ENCODE peak calls at places on chromosome 13, in four cellular contexts. W, G, R and K are unnamed samples.

GRCh38 chr13:113528798-113529180 is 38.3 kb upstream of the DCUN1D2 start:
- DNase-seq in W (no peak), G (no peak), R (no peak), K (no peak)

GRCh38 chr13:33659894-33660293 is 158.1 kb upstream of the RFC3 start:
- DNase-seq in G (no peak), R (no peak), W (no peak), K (no peak)

GRCh38 chr13:45352031-45352430 is 11.0 kb upstream of the TPT1 start:
- DNase-seq in R (no peak), G (peak), W (no peak), K (no peak)

GRCh38 chr13:47843005-47843404 is 158.1 kb downstream of the SUCLA2 start:
- DNase-seq in G (no peak), W (no peak), R (no peak), K (no peak)

GRCh38 chr13:30720470-30720869 is 14.9 kb upstream of the ALOX5AP start:
- DNase-seq in G (no peak), R (no peak), W (no peak), K (no peak)

GRCh38 chr13:102599451-102600012 is 2.7 kb downstream of the TPP2 start:
- DNase-seq in G (no peak), W (no peak), R (no peak), K (no peak)

GRCh38 chr13:95087746-95088305 is 213.4 kb downstream of the ABCC4 start:
- DNase-seq in R (peak), G (peak), W (peak), K (no peak)

GRCh38 chr13:49400755-49401659 is 42.9 kb downstream of the CAB39L start:
- DNase-seq in W (peak), R (peak), G (peak), K (no peak)

GRCh38 chr13:40640845-40641458 is 25.5 kb downstream of the FOXO1 start:
- DNase-seq in W (peak), R (no peak), G (no peak), K (no peak)

GRCh38 chr13:90968510-90968909 is 379.0 kb upstream of the MIR17HG start:
- DNase-seq in R (peak), G (peak), W (peak), K (no peak)

GRCh38 chr13:40662866-40663265 is 3.6 kb downstream of the FOXO1 start:
- DNase-seq in R (no peak), G (no peak), W (no peak), K (peak)

GRCh38 chr13:33355470-33355869 is 69.9 kb upstream of the STARD13 start:
- DNase-seq in R (no peak), G (no peak), W (no peak), K (no peak)

GRCh38 chr13:35210234-35210633 is 266.3 kb downstream of the MAB21L1 start:
- DNase-seq in W (peak), R (no peak), G (no peak), K (no peak)

GRCh38 chr13:96822900-96823299 is 171.4 kb downstream of the OXGR1 start:
- DNase-seq in W (peak), G (peak), R (peak), K (peak)

GRCh38 chr13:20404488-20405222 is 121.0 kb downstream of the CRYL1 start:
- DNase-seq in R (no peak), W (no peak), G (no peak), K (no peak)

GRCh38 chr13:25771641-25772478 is 280.0 kb downstream of the SHISA2 start:
- DNase-seq in G (peak), W (peak), R (no peak), K (no peak)

GRCh38 chr13:76049397-76049746 is 413.2 kb downstream of the LMO7 start:
- DNase-seq in W (no peak), G (no peak), R (no peak), K (no peak)

GRCh38 chr13:75906315-75906714 is 270.2 kb downstream of the LMO7 start:
- DNase-seq in G (no peak), W (no peak), R (no peak), K (no peak)

GRCh38 chr13:85254641-85255040 is 544.6 kb downstream of the SLITRK6 start:
- DNase-seq in W (peak), G (no peak), R (no peak), K (no peak)
- TF ChIP-seq EZH2 in W (no peak), G (no peak), R (no peak), K (no peak)

GRCh38 chr13:112203614-112204013 is 136.7 kb downstream of the SOX1 start:
- DNase-seq in R (no peak), W (no peak), G (no peak), K (no peak)

GRCh38 chr13:112204376-112204775 is 137.4 kb downstream of the SOX1 start:
- DNase-seq in R (no peak), W (no peak), G (no peak), K (no peak)

GRCh38 chr13:112202966-112203365 is 136.0 kb downstream of the SOX1 start:
- DNase-seq in R (no peak), G (no peak), W (no peak), K (no peak)

GRCh38 chr13:112200200-112200599 is 133.3 kb downstream of the SOX1 start:
- DNase-seq in W (no peak), R (no peak), G (no peak), K (no peak)

GRCh38 chr13:112202266-112202665 is 135.3 kb downstream of the SOX1 start:
- DNase-seq in W (no peak), G (no peak), R (no peak), K (no peak)
- TF ChIP-seq CTCF in W (no peak), G (no peak), R (no peak), K (no peak)

GRCh38 chr13:27979765-27980279 is 8.7 kb downstream of the URAD start:
- DNase-seq in W (no peak), G (no peak), R (no peak), K (no peak)

GRCh38 chr13:27982361-27982760 is 6.1 kb downstream of the URAD start:
- DNase-seq in W (no peak), R (no peak), G (no peak), K (no peak)

GRCh38 chr13:27981006-27981708 is 7.3 kb downstream of the URAD start:
- DNase-seq in W (no peak), G (no peak), R (no peak), K (no peak)

GRCh38 chr13:27979001-27979643 is 9.4 kb downstream of the URAD start:
- DNase-seq in G (no peak), W (no peak), R (no peak), K (no peak)

DNA sequence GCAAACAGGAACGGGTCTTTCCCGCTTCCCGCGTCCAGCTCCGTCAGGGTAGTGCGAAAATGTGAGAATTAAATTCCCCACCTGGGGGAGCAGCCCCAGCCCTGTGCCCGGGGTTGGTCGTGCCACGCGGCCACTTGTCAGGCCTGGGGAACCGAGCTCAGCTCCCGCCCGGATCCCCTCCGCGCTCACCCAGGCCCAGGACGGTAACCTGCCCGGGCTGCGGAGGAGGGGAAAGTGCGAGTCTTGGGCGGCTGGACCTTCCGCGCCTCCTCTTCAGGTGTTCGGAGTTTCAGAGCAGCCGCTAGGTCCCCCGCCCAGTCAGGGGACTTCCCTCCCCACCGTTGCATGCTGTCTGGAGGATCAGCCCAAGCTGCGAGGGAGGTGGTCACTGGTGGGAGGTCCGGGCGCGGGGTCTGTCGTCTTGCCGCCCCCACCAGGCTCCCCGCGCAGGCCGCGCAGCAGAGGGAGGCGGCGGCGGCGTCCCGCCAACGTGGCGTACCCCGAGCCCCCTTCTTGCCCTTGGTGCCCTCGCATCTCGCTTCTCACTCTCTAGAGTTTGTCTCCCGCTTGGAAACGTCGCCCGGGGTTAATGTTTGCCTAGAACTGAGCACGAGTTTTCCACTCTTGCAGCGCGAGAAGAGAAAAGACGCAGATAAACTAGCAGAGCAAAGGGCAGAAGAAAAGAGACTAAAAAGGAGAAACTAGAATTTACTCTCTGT is 8.1 kb downstream of the URAD start:
- DNase-seq in R (peak), W (no peak), G (no peak), K (no peak)
- TF ChIP-seq EZH2 in R (peak), W (no peak), G (peak), K (no peak)

DNA sequence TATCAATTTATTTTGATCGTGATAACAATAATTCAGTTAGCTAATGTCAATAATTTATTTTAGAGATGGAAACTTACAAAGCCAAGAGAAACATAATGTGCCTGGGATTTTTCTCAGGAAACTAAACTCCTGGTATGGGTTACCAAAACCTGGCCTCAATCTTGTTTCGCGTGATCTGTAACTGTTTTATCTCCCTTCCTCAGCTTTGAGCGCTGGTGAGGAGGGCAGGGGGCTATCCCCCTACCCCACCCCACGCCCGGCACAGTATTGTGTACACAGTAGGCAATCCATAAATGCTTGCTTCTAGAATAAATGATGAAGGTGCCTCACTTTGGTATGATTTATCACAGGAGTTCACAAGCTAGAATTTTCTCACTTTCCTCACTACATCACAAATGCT is 7.7 kb upstream of the DOCK9 start:
- DNase-seq in G (no peak), W (no peak), R (no peak), K (no peak)
- TF ChIP-seq CTCF in G (no peak), W (no peak), R (no peak), K (no peak)

GRCh38 chr13:78595458-78595818 is 7.9 kb downstream of the POU4F1 start:
- DNase-seq in R (no peak), G (no peak), W (no peak), K (no peak)
- TF ChIP-seq EZH2 in R (peak), G (no peak), W (no peak), K (no peak)